ENCODE peak calls at places on chromosomes 7 and 10, in eight cellular contexts. P is GM10248, T is NCI-H1105, G is activated B cell treated with CpG ODN at 0.5 μM for 24 hours, W is amygdala, H is Caki2, L is sciatic nerve, J is lower lobe of right lung. K is an unnamed sample.

GRCh38 chr7:50632561-50633413 is 67.6 kb upstream of the DDC start:
- DNase-seq in P (peak; percentile 60), T (peak; percentile 29), G (peak; percentile 32), W (no peak), H (peak; percentile 24), L (no peak), J (no peak), K (peak; percentile 58)

GRCh38 chr10:110410329-110411046 is 87.2 kb upstream of the DUSP5 start:
- DNase-seq in P (no peak), T (no peak), G (no peak), W (no peak), H (peak; percentile 99), L (peak; percentile 76), J (peak; percentile 69), K (no peak)

GRCh38 chr7:99563650-99564049 is 5.2 kb downstream of the ZNF655 start:
- DNase-seq in P (no peak), T (no peak), G (no peak), W (no peak), H (peak; percentile 26), L (no peak), J (no peak), K (no peak)

GRCh38 chr7:72278550-72278949 is 133.6 kb downstream of the CALN1 start:
- DNase-seq in P (no peak), T (no peak), G (no peak), W (no peak), H (no peak), L (no peak), J (no peak), K (no peak)

GRCh38 chr10:75499556-75499955 is 68.1 kb downstream of the LRMDA start:
- DNase-seq in P (no peak), T (no peak), G (no peak), W (no peak), H (no peak), L (no peak), J (no peak), K (no peak)

GRCh38 chr7:35474100-35474499 is 220.2 kb upstream of the TBX20 start:
- DNase-seq in P (no peak), T (no peak), G (no peak), W (no peak), H (no peak), L (no peak), J (no peak), K (no peak)

GRCh38 chr7:117123311-117123926 is 170.1 kb downstream of the ST7 start:
- DNase-seq in P (no peak), T (peak; percentile 13), G (no peak), W (no peak), H (no peak), L (no peak), J (no peak), K (no peak)

GRCh38 chr10:133160813-133161471 is 923 bp downstream of the KNDC1 start:
- DNase-seq in P (no peak), T (no peak), G (no peak), W (no peak), H (no peak), L (peak; percentile 55), J (no peak), K (no peak)

GRCh38 chr7:135165862-135166261 is 4.6 kb downstream of the CYREN start:
- DNase-seq in P (peak; percentile 4), T (no peak), G (no peak), W (no peak), H (no peak), L (no peak), J (no peak), K (no peak)

GRCh38 chr7:41374150-41374848 is 328.6 kb downstream of the INHBA start:
- DNase-seq in P (no peak), T (no peak), G (no peak), W (no peak), H (no peak), L (no peak), J (no peak), K (no peak)

GRCh38 chr7:91319326-91319725 is 55.1 kb downstream of the FZD1 start:
- DNase-seq in P (no peak), T (no peak), G (no peak), W (no peak), H (no peak), L (no peak), J (no peak), K (no peak)

GRCh38 chr10:78357673-78358206 is 324.1 kb downstream of the RPS24 start:
- DNase-seq in P (no peak), T (no peak), G (no peak), W (no peak), H (no peak), L (no peak), J (no peak), K (no peak)

GRCh38 chr10:101287922-101288638 is 58.8 kb upstream of the LBX1 start:
- DNase-seq in P (no peak), T (peak; percentile 33), G (no peak), W (peak; percentile 20), H (no peak), L (no peak), J (no peak), K (no peak)

GRCh38 chr7:92835140-92835850 is 1.1 kb downstream of the CDK6 start:
- DNase-seq in P (peak; percentile 58), T (no peak), G (peak; percentile 42), W (no peak), H (peak; percentile 73), L (peak; percentile 71), J (peak; percentile 75), K (peak; percentile 54)

K was measured in central memory CD4-positive, alpha-beta T cell.